ENCODE peak calls at places on chromosomes 6 and 20, in six cellular contexts. I is lower leg skin, B is CD14-positive monocyte, T is transverse colon, V is cardiac fibroblast, G is body of pancreas. Q is an unnamed sample.

GRCh38 chr6:56838965-56839364 is 115.9 kb upstream of the BEND6 start:
- DNase-seq in I (no peak), B (no peak), T (no peak), V (no peak), G (no peak), Q (no peak)

GRCh38 chr6:90716345-90716744 is 129.5 kb upstream of the MAP3K7 start:
- DNase-seq in I (no peak), B (no peak), T (no peak), V (no peak), G (no peak), Q (no peak)

GRCh38 chr6:131362070-131362469 is 211.0 kb upstream of the ARG1 start:
- DNase-seq in I (no peak), B (no peak), T (no peak), V (peak; percentile 18), G (no peak), Q (no peak)

GRCh38 chr6:151325075-151326050 is 66.0 kb downstream of the ZBTB2 start:
- DNase-seq in I (peak; percentile 91), B (no peak), T (peak; percentile 45), V (peak; percentile 89), G (peak; percentile 69), Q (peak; percentile 49)

GRCh38 chr6:36204068-36204753 is 7.7 kb downstream of the BRPF3 start:
- DNase-seq in I (no peak), B (no peak), T (no peak), V (no peak), G (no peak), Q (no peak)

GRCh38 chr6:96542702-96543101 is 20.2 kb upstream of the FHL5 start:
- DNase-seq in I (no peak), B (no peak), T (no peak), V (peak; percentile 44), G (no peak), Q (peak; percentile 11)

GRCh38 chr6:36618366-36619355 is 24.5 kb downstream of the SRSF3 start:
- DNase-seq in I (peak; percentile 66), B (peak; percentile 42), T (peak; percentile 6), V (no peak), G (no peak), Q (no peak)

GRCh38 chr20:63706027-63706695 is 1.6 kb downstream of the ARFRP1 start:
- DNase-seq in I (no peak), B (no peak), T (peak; percentile 37), V (no peak), G (no peak), Q (no peak)

GRCh38 chr6:143840595-143840994 is 2.5 kb upstream of the LTV1 start:
- DNase-seq in I (no peak), B (no peak), T (no peak), V (no peak), G (no peak), Q (no peak)

GRCh38 chr20:14715400-14715799 is 378.0 kb upstream of the FLRT3 start:
- DNase-seq in I (no peak), B (no peak), T (no peak), V (no peak), G (no peak), Q (no peak)

GRCh38 chr6:20948531-20948930 is 414.3 kb downstream of the CDKAL1 start:
- DNase-seq in I (no peak), B (no peak), T (no peak), V (no peak), G (no peak), Q (no peak)

GRCh38 chr20:44848254-44849015 is 37.1 kb upstream of the YWHAB start:
- DNase-seq in I (no peak), B (no peak), T (no peak), V (no peak), G (no peak), Q (no peak)

GRCh38 chr6:36443498-36443844 is 671 bp downstream of the KCTD20 start:
- DNase-seq in I (no peak), B (no peak), T (no peak), V (no peak), G (no peak), Q (no peak)

GRCh38 chr6:116175344-116175743 is 49.4 kb upstream of the COL10A1 start:
- DNase-seq in I (no peak), B (no peak), T (no peak), V (peak; percentile 3), G (no peak), Q (no peak)

GRCh38 chr20:45951925-45952834 is 17.7 kb downstream of the PCIF1 start:
- DNase-seq in I (peak; percentile 85), B (no peak), T (no peak), V (no peak), G (no peak), Q (no peak)

GRCh38 chr6:170029416-170030283 is 261.2 kb downstream of the DLL1 start:
- DNase-seq in I (peak; percentile 76), B (peak; percentile 13), T (peak; percentile 1), V (no peak), G (no peak), Q (peak; percentile 2)

GRCh38 chr6:44630125-44631028 is 242.9 kb downstream of the CDC5L start:
- DNase-seq in I (peak; percentile 85), B (no peak), T (peak; percentile 30), V (peak; percentile 78), G (peak; percentile 23), Q (peak; percentile 34)

GRCh38 chr20:36238760-36239159 is 2.5 kb downstream of the AAR2 start:
- DNase-seq in I (no peak), B (no peak), T (no peak), V (no peak), G (no peak), Q (no peak)

GRCh38 chr6:7671581-7671980 is 54.3 kb upstream of the BMP6 start:
- DNase-seq in I (no peak), B (no peak), T (no peak), V (peak; percentile 63), G (no peak), Q (no peak)

GRCh38 chr20:15902493-15902892 is 670.8 kb downstream of the KIF16B start:
- DNase-seq in I (no peak), B (no peak), T (no peak), V (no peak), G (peak; percentile 8), Q (peak; percentile 75)

GRCh38 chr6:17431581-17431980 is 38.2 kb downstream of the CAP2 start:
- DNase-seq in I (no peak), B (no peak), T (no peak), V (peak; percentile 43), G (no peak), Q (no peak)

GRCh38 chr20:62525014-62525413 is 49.2 kb upstream of the GATA5 start:
- DNase-seq in I (no peak), B (no peak), T (no peak), V (no peak), G (no peak), Q (no peak)

GRCh38 chr20:62523473-62524203 is 47.8 kb upstream of the GATA5 start:
- DNase-seq in I (no peak), B (no peak), T (no peak), V (no peak), G (no peak), Q (no peak)

GRCh38 chr20:62519826-62520225 is 44.0 kb upstream of the GATA5 start:
- DNase-seq in I (no peak), B (no peak), T (no peak), V (no peak), G (no peak), Q (no peak)

GRCh38 chr20:62524486-62524885 is 48.7 kb upstream of the GATA5 start:
- DNase-seq in I (no peak), B (no peak), T (no peak), V (no peak), G (no peak), Q (no peak)

DNA sequence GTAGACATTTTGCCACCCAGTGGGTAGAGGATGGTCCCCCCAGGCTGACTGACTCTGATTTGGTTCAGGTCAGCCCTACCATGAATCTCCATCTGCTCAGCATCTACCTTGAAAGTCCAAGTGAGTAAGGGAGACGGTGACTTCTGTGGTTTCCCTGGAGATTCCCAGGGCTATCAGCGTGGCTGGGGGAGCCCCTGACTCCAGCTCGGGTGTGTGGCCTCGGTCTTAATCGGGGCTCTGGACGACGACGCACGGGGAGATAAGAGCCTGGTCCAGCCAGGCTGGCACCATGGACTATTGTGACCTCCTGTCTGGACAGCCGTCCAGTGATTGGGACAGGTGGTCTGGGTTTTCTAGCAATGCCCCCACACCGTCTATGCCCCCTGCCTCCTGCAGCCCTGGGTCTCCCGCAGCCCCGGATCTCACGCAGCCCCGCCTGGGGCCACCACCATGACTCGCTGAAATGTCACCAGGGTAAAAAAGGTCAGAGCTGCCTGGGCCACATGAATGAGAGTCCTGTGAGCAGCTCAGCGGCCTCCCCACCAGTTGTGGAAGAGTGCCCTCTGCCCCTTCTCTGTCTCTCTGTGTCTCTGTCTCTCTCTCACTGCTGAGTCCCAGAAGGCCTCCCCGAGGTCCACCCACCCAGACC is 47.1 kb upstream of the GATA5 start:
- DNase-seq in I (no peak), B (no peak), T (no peak), V (no peak), G (no peak), Q (no peak)
- TF ChIP-seq CTCF in I (no peak), B (no peak), T (no peak), V (no peak), G (no peak), Q (no peak)

DNA sequence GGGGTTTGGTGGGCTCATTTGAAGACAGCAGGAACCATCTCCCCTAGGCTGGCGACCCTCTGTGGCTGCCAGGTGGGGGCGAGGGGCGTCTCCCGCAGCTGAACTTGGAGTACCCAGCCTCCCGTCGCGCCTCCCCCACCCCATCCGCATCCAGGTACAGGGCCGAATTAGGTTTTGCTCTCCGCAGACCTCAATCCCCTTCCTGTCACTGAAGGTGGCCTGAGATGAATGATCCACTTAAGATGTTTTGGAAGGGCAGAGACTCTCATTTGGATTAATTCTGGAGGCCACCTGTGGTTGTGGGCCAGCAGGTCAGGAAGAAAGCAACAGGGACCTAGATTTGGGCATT is 493 bp downstream of the CD83 start:
- DNase-seq in I (no peak), B (no peak), T (no peak), V (no peak), G (no peak), Q (no peak)
- TF ChIP-seq CTCF in I (no peak), B (no peak), T (no peak), V (no peak), G (peak; percentile 0), Q (no peak)

DNA sequence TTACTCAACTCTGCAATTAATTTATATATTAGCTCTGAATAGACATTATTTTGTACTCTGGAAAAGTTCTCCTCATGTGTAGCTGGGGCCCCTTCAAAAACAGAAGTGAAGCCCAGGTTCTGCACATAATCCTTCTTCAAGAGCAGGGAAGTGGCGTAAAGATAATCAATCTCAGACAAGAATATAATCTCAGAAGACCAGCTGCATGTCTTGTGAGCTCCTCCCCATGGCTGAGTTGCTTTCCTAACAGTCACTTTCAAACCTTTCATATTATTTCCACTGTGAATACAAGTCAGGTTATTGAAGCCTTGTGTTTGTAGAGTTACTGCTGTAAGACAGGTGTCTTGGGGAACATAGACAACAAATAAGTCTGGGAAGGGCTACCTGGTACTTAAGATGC is 691.9 kb downstream of the RFPL4B start:
- DNase-seq in I (no peak), B (no peak), T (no peak), V (no peak), G (no peak), Q (no peak)
- TF ChIP-seq CTCF in I (no peak), B (no peak), T (no peak), V (no peak), G (no peak), Q (no peak)

DNA sequence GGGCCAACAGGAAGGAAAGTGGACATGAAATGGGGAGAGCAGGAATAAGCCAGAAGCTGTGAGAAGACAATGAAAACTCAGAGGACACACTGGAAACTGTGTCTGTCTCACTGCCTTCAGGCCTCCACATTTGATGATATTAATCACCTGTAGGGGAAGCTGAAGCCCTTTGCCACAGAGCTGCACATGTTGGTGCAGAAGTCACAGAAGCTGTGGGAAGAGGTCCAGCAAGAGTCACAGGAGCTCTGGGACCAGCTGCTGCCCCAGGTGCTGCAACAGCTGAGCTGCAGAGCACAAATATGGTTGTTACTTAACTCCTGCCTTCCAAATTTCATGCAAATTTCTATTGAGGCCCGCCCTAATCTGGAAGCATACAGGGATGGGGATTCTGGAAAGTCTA is 169.3 kb downstream of the OGFRL1 start:
- DNase-seq in I (no peak), B (no peak), T (no peak), V (no peak), G (peak; percentile 14), Q (no peak)
- TF ChIP-seq CTCF in I (no peak), B (no peak), T (no peak), V (no peak), G (no peak), Q (no peak)